ENCODE peak calls at places on chromosomes 2 and 18, in four cellular contexts. E is stimulated activated CD4-positive, alpha-beta T cell treated with anti-CD3 and anti-CD28 coated beads, Interleukin-15, amount 100 ng/mL, for 1 hour; B is left lung; M is C1 segment of cervical spinal cord. A is an unnamed sample.

GRCh38 chr2:237920673-237921072 is 46.1 kb upstream of the UBE2F start:
- DNase-seq in E (no peak), B (peak), M (no peak), A (no peak)

GRCh38 chr2:117621330-117621729 is 193.2 kb upstream of the DDX18 start:
- DNase-seq in E (no peak), B (no peak), M (no peak), A (no peak)

GRCh38 chr2:64695656-64696310 is 42.1 kb upstream of the SERTAD2 start:
- DNase-seq in E (no peak), B (no peak), M (no peak), A (no peak)

GRCh38 chr2:152505495-152505906 is 170.5 kb downstream of the FMNL2 start:
- DNase-seq in E (no peak), B (peak), M (peak), A (no peak)

GRCh38 chr2:232502901-232503791 is 15.5 kb upstream of the ECEL1 start:
- DNase-seq in E (no peak), B (no peak), M (peak), A (no peak)

GRCh38 chr2:203683932-203684556 is 22.4 kb upstream of the CD28 start:
- DNase-seq in E (no peak), B (no peak), M (no peak), A (no peak)

GRCh38 chr2:39435254-39435653 is 1.8 kb downstream of the MAP4K3 start:
- DNase-seq in E (no peak), B (no peak), M (no peak), A (no peak)

GRCh38 chr2:42809876-42810125 is 17.4 kb upstream of the HAAO start:
- DNase-seq in E (no peak), B (peak), M (no peak), A (no peak)

GRCh38 chr2:241867776-241868420 is 1.6 kb upstream of the RTP5 start:
- DNase-seq in E (no peak), B (no peak), M (no peak), A (no peak)

GRCh38 chr2:230865766-230866703 is 1.3 kb downstream of the ITM2C start:
- DNase-seq in E (no peak), B (no peak), M (peak), A (no peak)

GRCh38 chr2:201880620-201881381 is 74.5 kb downstream of the CDK15 start:
- DNase-seq in E (no peak), B (no peak), M (no peak), A (no peak)

GRCh38 chr2:46187112-46187618 is 110.0 kb upstream of the EPAS1 start:
- DNase-seq in E (no peak), B (no peak), M (peak), A (no peak)

GRCh38 chr2:29700560-29700959 is 220.8 kb downstream of the ALK start:
- DNase-seq in E (no peak), B (no peak), M (no peak), A (no peak)

GRCh38 chr2:241499146-241499965 is 9.0 kb downstream of the STK25 start:
- DNase-seq in E (no peak), B (no peak), M (no peak), A (no peak)

GRCh38 chr2:236742936-236743622 is 173.5 kb downstream of the ACKR3 start:
- DNase-seq in E (no peak), B (no peak), M (no peak), A (no peak)

GRCh38 chr2:37449686-37450392 is 105.4 kb downstream of the QPCT start:
- DNase-seq in E (no peak), B (no peak), M (no peak), A (no peak)

GRCh38 chr2:121200011-121200347 is 85.0 kb downstream of the TFCP2L1 start:
- DNase-seq in E (no peak), B (no peak), M (no peak), A (no peak)

GRCh38 chr2:239300242-239300641 is 100.6 kb downstream of the HDAC4 start:
- DNase-seq in E (no peak), B (peak), M (no peak), A (no peak)

GRCh38 chr18:58578321-58578720 is 50.6 kb downstream of the ALPK2 start:
- DNase-seq in E (no peak), B (no peak), M (no peak), A (no peak)

GRCh38 chr18:37711990-37712389 is 146.4 kb upstream of the CELF4 start:
- DNase-seq in E (no peak), B (no peak), M (no peak), A (no peak)

GRCh38 chr2:119402645-119403560 is 28.8 kb upstream of the TMEM37 start:
- DNase-seq in E (no peak), B (peak), M (no peak), A (no peak)

A was measured in esophagus squamous epithelium.